ENCODE peak calls at places on chromosomes 12 and 14, in eight cellular contexts. B is mucosa of descending colon; H is stimulated activated CD4-positive, alpha-beta T cell treated with anti-CD3 and anti-CD28 coated beads, Interleukin-12 subunit alpha, Interleukin-12 subunit beta, amount 100 ng/mL, for 4 hours; L is HT-29; D is left colon; G is cardiac fibroblast; R is NCI-H1105 treated with DMSO at 0.1 percent for 48 hours; T is kidney glomerular epithelial cell. K is an unnamed sample.

GRCh38 chr12:3141339-3142321 is 64.5 kb downstream of the TSPAN9 start:
- DNase-seq in H (no peak), T (no peak), R (no peak), G (no peak), D (no peak), L (peak), B (no peak), K (no peak)

GRCh38 chr12:49647280-49647679 is 23.9 kb downstream of the PRPF40B start:
- DNase-seq in R (no peak), T (no peak), D (no peak), G (no peak), B (no peak), L (no peak), H (no peak), K (no peak)

GRCh38 chr14:89767861-89768268 is 186.7 kb downstream of the EFCAB11 start:
- DNase-seq in B (no peak), G (peak), L (peak), R (no peak), D (peak), H (peak), T (peak), K (peak)

GRCh38 chr14:90624732-90625444 is 191.3 kb downstream of the TTC7B start:
- DNase-seq in H (no peak), R (peak), T (no peak), G (no peak), L (no peak), D (no peak), B (no peak), K (no peak)

GRCh38 chr14:54603362-54603761 is 36.4 kb downstream of the SAMD4A start:
- DNase-seq in G (peak), R (no peak), L (no peak), B (no peak), H (no peak), T (peak), D (no peak), K (no peak)

GRCh38 chr12:47743311-47743860 is 15.3 kb downstream of the RAPGEF3 start:
- DNase-seq in L (no peak), R (no peak), T (no peak), H (no peak), B (peak), D (no peak), G (no peak), K (no peak)

GRCh38 chr12:13167226-13167625 is 29.3 kb upstream of the EMP1 start:
- DNase-seq in H (no peak), L (peak), R (no peak), D (no peak), B (no peak), G (peak), T (no peak), K (no peak)

GRCh38 chr12:40953076-40953475 is 235.0 kb upstream of the PDZRN4 start:
- DNase-seq in G (peak), D (no peak), T (no peak), B (no peak), L (no peak), H (no peak), R (no peak), K (no peak)

GRCh38 chr12:47867496-47867941 is 37.3 kb downstream of the VDR start:
- DNase-seq in R (no peak), D (no peak), B (no peak), H (no peak), G (peak), L (no peak), T (no peak), K (peak)

GRCh38 chr12:105321125-105321524 is 9.4 kb upstream of the C12orf75 start:
- DNase-seq in B (no peak), T (no peak), G (no peak), R (no peak), L (no peak), H (no peak), D (no peak), K (no peak)

GRCh38 chr12:71392521-71393145 is 47.0 kb upstream of the LGR5 start:
- DNase-seq in G (peak), T (peak), R (peak), L (peak), D (no peak), H (no peak), B (no peak), K (peak)

GRCh38 chr12:12812605-12813119 is 484 bp upstream of the DDX47 start:
- DNase-seq in R (no peak), T (no peak), G (no peak), H (no peak), D (no peak), B (no peak), L (no peak), K (no peak)

GRCh38 chr12:66189476-66189823 is 436 bp downstream of the IRAK3 start:
- DNase-seq in D (no peak), H (no peak), T (no peak), G (peak), R (no peak), B (no peak), L (no peak), K (no peak)

GRCh38 chr12:16691624-16692023 is 85.7 kb upstream of the LMO3 start:
- DNase-seq in L (no peak), T (no peak), H (no peak), B (no peak), G (no peak), R (no peak), D (no peak), K (no peak)

GRCh38 chr14:104700224-104700623 is 10.8 kb downstream of the INF2 start:
- DNase-seq in D (no peak), R (no peak), H (no peak), L (no peak), T (no peak), G (no peak), B (no peak), K (no peak)

GRCh38 chr12:113298861-113299545 is 35.9 kb downstream of the SLC8B1 start:
- DNase-seq in T (no peak), L (no peak), H (no peak), G (peak), D (peak), R (no peak), B (peak), K (no peak)

K was measured in amniotic stem cell.